ENCODE peak calls at places on chromosome 11, in nine cellular contexts. One of them, this sample, is unnamed.

GRCh38 chr11:47915407-47916137 is 64.8 kb upstream of the PTPRJ start:
- DNase-seq in germinal center: no peak
- DNase-seq in Daoy: no peak
- DNase-seq in stimulated activated CD8-positive, alpha-beta memory T cell treated with anti-CD3 and anti-CD28 coated beads, Interleukin-7, amount 100 ng/mL, for 1 hour: no peak
- DNase-seq in RKO: no peak
- DNase-seq in left cardiac atrium: peak
- DNase-seq in lower lobe of right lung: no peak
- DNase-seq in left ventricle myocardium inferior: no peak
- DNase-seq in stimulated activated CD4-positive, alpha-beta T cell treated with anti-CD3 and anti-CD28 coated beads, Interleukin-12 subunit alpha, Interleukin-12 subunit beta, amount 100 ng/mL, for 4 hours: peak
- DNase-seq in this sample: peak

GRCh38 chr11:27443746-27444465 is 28.7 kb downstream of the LGR4 start:
- DNase-seq in lower lobe of right lung: no peak
- DNase-seq in Daoy: no peak
- DNase-seq in stimulated activated CD4-positive, alpha-beta T cell treated with anti-CD3 and anti-CD28 coated beads, Interleukin-12 subunit alpha, Interleukin-12 subunit beta, amount 100 ng/mL, for 4 hours: no peak
- DNase-seq in left ventricle myocardium inferior: no peak
- DNase-seq in left cardiac atrium: no peak
- DNase-seq in stimulated activated CD8-positive, alpha-beta memory T cell treated with anti-CD3 and anti-CD28 coated beads, Interleukin-7, amount 100 ng/mL, for 1 hour: no peak
- DNase-seq in RKO: no peak
- DNase-seq in germinal center: no peak
- DNase-seq in this sample: no peak

GRCh38 chr11:117597083-117597482 is 199.9 kb downstream of the DSCAML1 start:
- DNase-seq in left ventricle myocardium inferior: peak
- DNase-seq in left cardiac atrium: peak
- DNase-seq in Daoy: peak
- DNase-seq in lower lobe of right lung: no peak
- DNase-seq in stimulated activated CD4-positive, alpha-beta T cell treated with anti-CD3 and anti-CD28 coated beads, Interleukin-12 subunit alpha, Interleukin-12 subunit beta, amount 100 ng/mL, for 4 hours: peak
- DNase-seq in stimulated activated CD8-positive, alpha-beta memory T cell treated with anti-CD3 and anti-CD28 coated beads, Interleukin-7, amount 100 ng/mL, for 1 hour: no peak
- DNase-seq in RKO: peak
- DNase-seq in germinal center: no peak
- DNase-seq in this sample: no peak

GRCh38 chr11:22711212-22711770 is 44.9 kb downstream of the GAS2 start:
- DNase-seq in stimulated activated CD4-positive, alpha-beta T cell treated with anti-CD3 and anti-CD28 coated beads, Interleukin-12 subunit alpha, Interleukin-12 subunit beta, amount 100 ng/mL, for 4 hours: no peak
- DNase-seq in left ventricle myocardium inferior: no peak
- DNase-seq in Daoy: no peak
- DNase-seq in germinal center: no peak
- DNase-seq in RKO: no peak
- DNase-seq in stimulated activated CD8-positive, alpha-beta memory T cell treated with anti-CD3 and anti-CD28 coated beads, Interleukin-7, amount 100 ng/mL, for 1 hour: no peak
- DNase-seq in lower lobe of right lung: no peak
- DNase-seq in left cardiac atrium: no peak
- DNase-seq in this sample: no peak

GRCh38 chr11:130609121-130610035 is 160.9 kb downstream of the ADAMTS15 start:
- DNase-seq in RKO: no peak
- DNase-seq in germinal center: no peak
- DNase-seq in left ventricle myocardium inferior: peak
- DNase-seq in stimulated activated CD8-positive, alpha-beta memory T cell treated with anti-CD3 and anti-CD28 coated beads, Interleukin-7, amount 100 ng/mL, for 1 hour: no peak
- DNase-seq in lower lobe of right lung: peak
- DNase-seq in Daoy: no peak
- DNase-seq in left cardiac atrium: peak
- DNase-seq in stimulated activated CD4-positive, alpha-beta T cell treated with anti-CD3 and anti-CD28 coated beads, Interleukin-12 subunit alpha, Interleukin-12 subunit beta, amount 100 ng/mL, for 4 hours: no peak
- DNase-seq in this sample: no peak

GRCh38 chr11:5304046-5304445 is 2.3 kb upstream of the OR51B4 start:
- DNase-seq in stimulated activated CD8-positive, alpha-beta memory T cell treated with anti-CD3 and anti-CD28 coated beads, Interleukin-7, amount 100 ng/mL, for 1 hour: no peak
- DNase-seq in Daoy: no peak
- DNase-seq in germinal center: no peak
- DNase-seq in left cardiac atrium: no peak
- DNase-seq in left ventricle myocardium inferior: no peak
- DNase-seq in RKO: no peak
- DNase-seq in lower lobe of right lung: no peak
- DNase-seq in stimulated activated CD4-positive, alpha-beta T cell treated with anti-CD3 and anti-CD28 coated beads, Interleukin-12 subunit alpha, Interleukin-12 subunit beta, amount 100 ng/mL, for 4 hours: no peak
- DNase-seq in this sample: no peak

GRCh38 chr11:64742087-64742939 is 1.6 kb downstream of the RASGRP2 start:
- DNase-seq in stimulated activated CD8-positive, alpha-beta memory T cell treated with anti-CD3 and anti-CD28 coated beads, Interleukin-7, amount 100 ng/mL, for 1 hour: no peak
- DNase-seq in left cardiac atrium: peak
- DNase-seq in lower lobe of right lung: no peak
- DNase-seq in germinal center: peak
- DNase-seq in stimulated activated CD4-positive, alpha-beta T cell treated with anti-CD3 and anti-CD28 coated beads, Interleukin-12 subunit alpha, Interleukin-12 subunit beta, amount 100 ng/mL, for 4 hours: no peak
- DNase-seq in left ventricle myocardium inferior: no peak
- DNase-seq in Daoy: peak
- DNase-seq in RKO: no peak
- DNase-seq in this sample: peak

GRCh38 chr11:44335052-44335894 is 25.3 kb upstream of the ALX4 start:
- DNase-seq in lower lobe of right lung: no peak
- DNase-seq in RKO: no peak
- DNase-seq in germinal center: no peak
- DNase-seq in left cardiac atrium: no peak
- DNase-seq in stimulated activated CD4-positive, alpha-beta T cell treated with anti-CD3 and anti-CD28 coated beads, Interleukin-12 subunit alpha, Interleukin-12 subunit beta, amount 100 ng/mL, for 4 hours: no peak
- DNase-seq in stimulated activated CD8-positive, alpha-beta memory T cell treated with anti-CD3 and anti-CD28 coated beads, Interleukin-7, amount 100 ng/mL, for 1 hour: no peak
- DNase-seq in Daoy: no peak
- DNase-seq in left ventricle myocardium inferior: no peak
- DNase-seq in this sample: no peak

GRCh38 chr11:20670932-20671403 is 1.6 kb downstream of the NELL1 start:
- DNase-seq in germinal center: no peak
- DNase-seq in left ventricle myocardium inferior: no peak
- DNase-seq in stimulated activated CD4-positive, alpha-beta T cell treated with anti-CD3 and anti-CD28 coated beads, Interleukin-12 subunit alpha, Interleukin-12 subunit beta, amount 100 ng/mL, for 4 hours: no peak
- DNase-seq in stimulated activated CD8-positive, alpha-beta memory T cell treated with anti-CD3 and anti-CD28 coated beads, Interleukin-7, amount 100 ng/mL, for 1 hour: no peak
- DNase-seq in RKO: no peak
- DNase-seq in Daoy: no peak
- DNase-seq in left cardiac atrium: no peak
- DNase-seq in lower lobe of right lung: no peak
- DNase-seq in this sample: no peak

GRCh38 chr11:65290448-65291165 is 24.1 kb upstream of the CDC42EP2 start:
- DNase-seq in left ventricle myocardium inferior: peak
- DNase-seq in RKO: no peak
- DNase-seq in left cardiac atrium: peak
- DNase-seq in stimulated activated CD8-positive, alpha-beta memory T cell treated with anti-CD3 and anti-CD28 coated beads, Interleukin-7, amount 100 ng/mL, for 1 hour: no peak
- DNase-seq in germinal center: no peak
- DNase-seq in lower lobe of right lung: peak
- DNase-seq in stimulated activated CD4-positive, alpha-beta T cell treated with anti-CD3 and anti-CD28 coated beads, Interleukin-12 subunit alpha, Interleukin-12 subunit beta, amount 100 ng/mL, for 4 hours: no peak
- DNase-seq in Daoy: peak
- DNase-seq in this sample: no peak

GRCh38 chr11:13480198-13480597 is 15.6 kb downstream of the PTH start:
- DNase-seq in stimulated activated CD8-positive, alpha-beta memory T cell treated with anti-CD3 and anti-CD28 coated beads, Interleukin-7, amount 100 ng/mL, for 1 hour: no peak
- DNase-seq in lower lobe of right lung: no peak
- DNase-seq in RKO: no peak
- DNase-seq in stimulated activated CD4-positive, alpha-beta T cell treated with anti-CD3 and anti-CD28 coated beads, Interleukin-12 subunit alpha, Interleukin-12 subunit beta, amount 100 ng/mL, for 4 hours: no peak
- DNase-seq in left cardiac atrium: no peak
- DNase-seq in germinal center: no peak
- DNase-seq in Daoy: no peak
- DNase-seq in left ventricle myocardium inferior: no peak
- DNase-seq in this sample: no peak

GRCh38 chr11:109772846-109773400 is 320.3 kb upstream of the ZC3H12C start:
- DNase-seq in left ventricle myocardium inferior: no peak
- DNase-seq in lower lobe of right lung: no peak
- DNase-seq in germinal center: no peak
- DNase-seq in left cardiac atrium: no peak
- DNase-seq in stimulated activated CD4-positive, alpha-beta T cell treated with anti-CD3 and anti-CD28 coated beads, Interleukin-12 subunit alpha, Interleukin-12 subunit beta, amount 100 ng/mL, for 4 hours: no peak
- DNase-seq in RKO: no peak
- DNase-seq in stimulated activated CD8-positive, alpha-beta memory T cell treated with anti-CD3 and anti-CD28 coated beads, Interleukin-7, amount 100 ng/mL, for 1 hour: no peak
- DNase-seq in Daoy: no peak
- DNase-seq in this sample: no peak

GRCh38 chr11:78638704-78639380 is 64.2 kb upstream of the NARS2 start:
- DNase-seq in left cardiac atrium: no peak
- DNase-seq in Daoy: no peak
- DNase-seq in left ventricle myocardium inferior: no peak
- DNase-seq in stimulated activated CD8-positive, alpha-beta memory T cell treated with anti-CD3 and anti-CD28 coated beads, Interleukin-7, amount 100 ng/mL, for 1 hour: no peak
- DNase-seq in germinal center: no peak
- DNase-seq in stimulated activated CD4-positive, alpha-beta T cell treated with anti-CD3 and anti-CD28 coated beads, Interleukin-12 subunit alpha, Interleukin-12 subunit beta, amount 100 ng/mL, for 4 hours: no peak
- DNase-seq in lower lobe of right lung: no peak
- DNase-seq in RKO: no peak
- DNase-seq in this sample: no peak

GRCh38 chr11:12786891-12787290 is 112.7 kb downstream of the TEAD1 start:
- DNase-seq in Daoy: no peak
- DNase-seq in stimulated activated CD8-positive, alpha-beta memory T cell treated with anti-CD3 and anti-CD28 coated beads, Interleukin-7, amount 100 ng/mL, for 1 hour: no peak
- DNase-seq in stimulated activated CD4-positive, alpha-beta T cell treated with anti-CD3 and anti-CD28 coated beads, Interleukin-12 subunit alpha, Interleukin-12 subunit beta, amount 100 ng/mL, for 4 hours: no peak
- DNase-seq in RKO: no peak
- DNase-seq in left cardiac atrium: no peak
- DNase-seq in left ventricle myocardium inferior: no peak
- DNase-seq in germinal center: no peak
- DNase-seq in lower lobe of right lung: no peak
- DNase-seq in this sample: no peak

GRCh38 chr11:130118636-130119387 is 40.8 kb upstream of the ST14 start:
- DNase-seq in stimulated activated CD4-positive, alpha-beta T cell treated with anti-CD3 and anti-CD28 coated beads, Interleukin-12 subunit alpha, Interleukin-12 subunit beta, amount 100 ng/mL, for 4 hours: no peak
- DNase-seq in RKO: no peak
- DNase-seq in left ventricle myocardium inferior: no peak
- DNase-seq in germinal center: peak
- DNase-seq in stimulated activated CD8-positive, alpha-beta memory T cell treated with anti-CD3 and anti-CD28 coated beads, Interleukin-7, amount 100 ng/mL, for 1 hour: no peak
- DNase-seq in Daoy: no peak
- DNase-seq in left cardiac atrium: no peak
- DNase-seq in lower lobe of right lung: no peak
- DNase-seq in this sample: no peak

GRCh38 chr11:13329670-13330401 is 52.2 kb downstream of the BMAL1 start:
- DNase-seq in RKO: peak
- DNase-seq in stimulated activated CD4-positive, alpha-beta T cell treated with anti-CD3 and anti-CD28 coated beads, Interleukin-12 subunit alpha, Interleukin-12 subunit beta, amount 100 ng/mL, for 4 hours: no peak
- DNase-seq in left cardiac atrium: no peak
- DNase-seq in left ventricle myocardium inferior: no peak
- DNase-seq in Daoy: peak
- DNase-seq in germinal center: no peak
- DNase-seq in lower lobe of right lung: no peak
- DNase-seq in stimulated activated CD8-positive, alpha-beta memory T cell treated with anti-CD3 and anti-CD28 coated beads, Interleukin-7, amount 100 ng/mL, for 1 hour: no peak
- DNase-seq in this sample: no peak

GRCh38 chr11:3000032-3000961 is 8.2 kb upstream of the NAP1L4 start:
- DNase-seq in left ventricle myocardium inferior: peak
- DNase-seq in left cardiac atrium: peak
- DNase-seq in stimulated activated CD8-positive, alpha-beta memory T cell treated with anti-CD3 and anti-CD28 coated beads, Interleukin-7, amount 100 ng/mL, for 1 hour: no peak
- DNase-seq in RKO: no peak
- DNase-seq in lower lobe of right lung: peak
- DNase-seq in Daoy: no peak
- DNase-seq in germinal center: no peak
- DNase-seq in stimulated activated CD4-positive, alpha-beta T cell treated with anti-CD3 and anti-CD28 coated beads, Interleukin-12 subunit alpha, Interleukin-12 subunit beta, amount 100 ng/mL, for 4 hours: no peak
- DNase-seq in this sample: no peak

GRCh38 chr11:60625262-60625661 is 74.2 kb upstream of the MS4A8 start:
- DNase-seq in left cardiac atrium: no peak
- DNase-seq in lower lobe of right lung: no peak
- DNase-seq in stimulated activated CD4-positive, alpha-beta T cell treated with anti-CD3 and anti-CD28 coated beads, Interleukin-12 subunit alpha, Interleukin-12 subunit beta, amount 100 ng/mL, for 4 hours: no peak
- DNase-seq in RKO: peak
- DNase-seq in left ventricle myocardium inferior: no peak
- DNase-seq in stimulated activated CD8-positive, alpha-beta memory T cell treated with anti-CD3 and anti-CD28 coated beads, Interleukin-7, amount 100 ng/mL, for 1 hour: no peak
- DNase-seq in Daoy: peak
- DNase-seq in germinal center: no peak
- DNase-seq in this sample: no peak

GRCh38 chr11:65389294-65389980 is 3.0 kb downstream of the FRMD8 start:
- DNase-seq in germinal center: no peak
- DNase-seq in Daoy: no peak
- DNase-seq in stimulated activated CD8-positive, alpha-beta memory T cell treated with anti-CD3 and anti-CD28 coated beads, Interleukin-7, amount 100 ng/mL, for 1 hour: no peak
- DNase-seq in left cardiac atrium: no peak
- DNase-seq in stimulated activated CD4-positive, alpha-beta T cell treated with anti-CD3 and anti-CD28 coated beads, Interleukin-12 subunit alpha, Interleukin-12 subunit beta, amount 100 ng/mL, for 4 hours: no peak
- DNase-seq in lower lobe of right lung: no peak
- DNase-seq in RKO: no peak
- DNase-seq in left ventricle myocardium inferior: no peak
- DNase-seq in this sample: no peak

GRCh38 chr11:75800136-75800675 is 14.8 kb upstream of the UVRAG start:
- DNase-seq in stimulated activated CD8-positive, alpha-beta memory T cell treated with anti-CD3 and anti-CD28 coated beads, Interleukin-7, amount 100 ng/mL, for 1 hour: no peak
- DNase-seq in left cardiac atrium: no peak
- DNase-seq in RKO: no peak
- DNase-seq in left ventricle myocardium inferior: no peak
- DNase-seq in germinal center: no peak
- DNase-seq in stimulated activated CD4-positive, alpha-beta T cell treated with anti-CD3 and anti-CD28 coated beads, Interleukin-12 subunit alpha, Interleukin-12 subunit beta, amount 100 ng/mL, for 4 hours: no peak
- DNase-seq in lower lobe of right lung: no peak
- DNase-seq in Daoy: no peak
- DNase-seq in this sample: no peak

GRCh38 chr11:61885166-61885778 is 6.1 kb downstream of the FADS3 start:
- DNase-seq in left cardiac atrium: no peak
- DNase-seq in germinal center: no peak
- DNase-seq in Daoy: no peak
- DNase-seq in stimulated activated CD8-positive, alpha-beta memory T cell treated with anti-CD3 and anti-CD28 coated beads, Interleukin-7, amount 100 ng/mL, for 1 hour: no peak
- DNase-seq in left ventricle myocardium inferior: no peak
- DNase-seq in lower lobe of right lung: no peak
- DNase-seq in stimulated activated CD4-positive, alpha-beta T cell treated with anti-CD3 and anti-CD28 coated beads, Interleukin-12 subunit alpha, Interleukin-12 subunit beta, amount 100 ng/mL, for 4 hours: no peak
- DNase-seq in RKO: no peak
- DNase-seq in this sample: no peak

GRCh38 chr11:133836076-133836548 is 9.2 kb downstream of the SPATA19 start:
- DNase-seq in lower lobe of right lung: no peak
- DNase-seq in stimulated activated CD4-positive, alpha-beta T cell treated with anti-CD3 and anti-CD28 coated beads, Interleukin-12 subunit alpha, Interleukin-12 subunit beta, amount 100 ng/mL, for 4 hours: no peak
- DNase-seq in stimulated activated CD8-positive, alpha-beta memory T cell treated with anti-CD3 and anti-CD28 coated beads, Interleukin-7, amount 100 ng/mL, for 1 hour: no peak
- DNase-seq in Daoy: no peak
- DNase-seq in left cardiac atrium: no peak
- DNase-seq in RKO: no peak
- DNase-seq in left ventricle myocardium inferior: no peak
- DNase-seq in germinal center: no peak
- DNase-seq in this sample: no peak